ENCODE peak calls at places on chromosomes 16 and 17, in nine cellular contexts. One of them, this sample, is unnamed.

GRCh38 chr16:54432481-54433229 is 146.1 kb upstream of the IRX3 start:
- DNase-seq in Peyer's patch: no peak
- DNase-seq in A549: no peak
- DNase-seq in testis: no peak
- DNase-seq in uterus: no peak
- DNase-seq in transverse colon: no peak
- DNase-seq in stomach: no peak
- DNase-seq in prostate gland: no peak
- DNase-seq in esophagus muscularis mucosa: no peak
- DNase-seq in this sample: no peak

GRCh38 chr16:23009075-23009474 is 140.2 kb downstream of the USP31 start:
- DNase-seq in A549: no peak
- DNase-seq in esophagus muscularis mucosa: no peak
- DNase-seq in uterus: no peak
- DNase-seq in transverse colon: no peak
- DNase-seq in stomach: no peak
- DNase-seq in testis: no peak
- DNase-seq in prostate gland: no peak
- DNase-seq in Peyer's patch: no peak
- DNase-seq in this sample: no peak

GRCh38 chr16:77657016-77657415 is 65.3 kb upstream of the NUDT7 start:
- DNase-seq in prostate gland: no peak
- DNase-seq in esophagus muscularis mucosa: no peak
- DNase-seq in A549: no peak
- DNase-seq in Peyer's patch: no peak
- DNase-seq in stomach: no peak
- DNase-seq in transverse colon: no peak
- DNase-seq in testis: peak; percentile 65
- DNase-seq in uterus: no peak
- DNase-seq in this sample: no peak

GRCh38 chr16:10181196-10182162 is 749 bp downstream of the GRIN2A start:
- DNase-seq in esophagus muscularis mucosa: no peak
- DNase-seq in Peyer's patch: peak; percentile 62
- DNase-seq in uterus: peak; percentile 60
- DNase-seq in testis: peak; percentile 78
- DNase-seq in A549: peak; percentile 62
- DNase-seq in prostate gland: peak; percentile 44
- DNase-seq in transverse colon: peak; percentile 60
- DNase-seq in stomach: peak; percentile 71
- DNase-seq in this sample: peak; percentile 67

GRCh38 chr17:47844230-47844629 is 3.2 kb upstream of the SCRN2 start:
- DNase-seq in transverse colon: no peak
- DNase-seq in prostate gland: no peak
- DNase-seq in testis: no peak
- DNase-seq in A549: no peak
- DNase-seq in Peyer's patch: peak; percentile 70
- DNase-seq in esophagus muscularis mucosa: no peak
- DNase-seq in stomach: no peak
- DNase-seq in uterus: no peak
- DNase-seq in this sample: no peak

GRCh38 chr16:1532081-1532760 is 1.2 kb upstream of the TMEM204 start:
- DNase-seq in testis: peak; percentile 83
- DNase-seq in prostate gland: peak; percentile 85
- DNase-seq in stomach: peak; percentile 51
- DNase-seq in Peyer's patch: peak; percentile 66
- DNase-seq in transverse colon: peak; percentile 52
- DNase-seq in esophagus muscularis mucosa: no peak
- DNase-seq in uterus: peak; percentile 76
- DNase-seq in A549: no peak
- DNase-seq in this sample: peak; percentile 37

GRCh38 chr17:78315355-78316114 is 44.3 kb downstream of the SOCS3 start:
- DNase-seq in stomach: peak; percentile 79
- DNase-seq in testis: peak; percentile 75
- DNase-seq in Peyer's patch: peak; percentile 81
- DNase-seq in uterus: peak; percentile 86
- DNase-seq in esophagus muscularis mucosa: peak; percentile 97
- DNase-seq in transverse colon: peak; percentile 83
- DNase-seq in prostate gland: peak; percentile 56
- DNase-seq in A549: peak; percentile 99
- DNase-seq in this sample: no peak

GRCh38 chr17:65593870-65594584 is 32.6 kb upstream of the AXIN2 start:
- DNase-seq in Peyer's patch: no peak
- DNase-seq in A549: no peak
- DNase-seq in uterus: no peak
- DNase-seq in stomach: no peak
- DNase-seq in transverse colon: no peak
- DNase-seq in esophagus muscularis mucosa: no peak
- DNase-seq in testis: no peak
- DNase-seq in prostate gland: no peak
- DNase-seq in this sample: no peak

GRCh38 chr17:28949185-28950016 is 1.9 kb downstream of the PHF12 start:
- DNase-seq in prostate gland: peak; percentile 63
- DNase-seq in testis: peak; percentile 69
- DNase-seq in stomach: peak; percentile 58
- DNase-seq in A549: peak; percentile 48
- DNase-seq in uterus: peak; percentile 49
- DNase-seq in esophagus muscularis mucosa: no peak
- DNase-seq in Peyer's patch: peak; percentile 81
- DNase-seq in transverse colon: peak; percentile 67
- DNase-seq in this sample: peak; percentile 74

GRCh38 chr17:74147436-74147835 is 56.0 kb upstream of the RPL38 start:
- DNase-seq in testis: no peak
- DNase-seq in transverse colon: no peak
- DNase-seq in esophagus muscularis mucosa: peak; percentile 53
- DNase-seq in A549: no peak
- DNase-seq in stomach: no peak
- DNase-seq in uterus: no peak
- DNase-seq in Peyer's patch: no peak
- DNase-seq in prostate gland: no peak
- DNase-seq in this sample: no peak

DNA sequence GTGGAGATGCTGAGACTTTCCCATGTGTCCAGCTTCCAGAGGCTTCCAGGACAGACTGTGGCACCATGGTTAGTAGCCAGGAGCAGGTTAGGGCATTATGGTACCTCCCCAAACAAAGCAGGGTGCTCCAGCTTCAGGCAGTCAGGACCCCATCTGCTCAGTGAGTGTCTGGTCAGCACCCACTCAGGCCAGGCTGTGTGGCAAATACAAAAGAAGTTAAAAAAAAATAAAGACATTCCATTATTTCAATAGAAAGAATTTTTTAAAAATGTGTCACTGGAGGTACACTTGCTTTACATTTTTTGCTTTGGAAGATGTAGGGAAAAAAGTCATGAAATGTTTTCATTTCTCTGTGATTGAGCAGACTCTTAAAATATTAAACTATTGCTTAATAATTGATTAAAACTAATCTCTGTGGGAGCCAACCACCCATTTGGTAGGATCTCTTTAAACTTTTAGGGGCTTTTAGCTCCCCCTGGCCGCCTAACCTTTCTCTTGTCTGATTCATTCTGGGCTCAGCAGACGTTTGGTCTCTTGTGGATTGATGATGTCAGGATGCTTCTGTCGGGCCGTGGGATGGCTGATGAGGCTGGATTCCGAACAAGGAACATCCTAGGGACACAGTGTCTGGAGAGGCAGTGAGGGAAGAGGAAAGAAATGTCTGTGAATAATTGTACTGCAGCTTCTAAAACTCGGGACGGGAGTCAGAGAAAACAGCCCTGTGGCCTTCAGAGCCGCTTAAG is 28.4 kb upstream of the NPTX1 start:
- DNase-seq in esophagus muscularis mucosa: no peak
- DNase-seq in A549: peak; percentile 67
- DNase-seq in uterus: no peak
- DNase-seq in testis: no peak
- DNase-seq in stomach: no peak
- DNase-seq in Peyer's patch: no peak
- DNase-seq in transverse colon: no peak
- DNase-seq in prostate gland: no peak
- DNase-seq in this sample: no peak
- TF ChIP-seq POLR2A in esophagus muscularis mucosa: no peak
- TF ChIP-seq POLR2A in A549: no peak
- TF ChIP-seq POLR2A in uterus: no peak
- TF ChIP-seq POLR2A in testis: no peak
- TF ChIP-seq POLR2A in stomach: no peak
- TF ChIP-seq POLR2A in Peyer's patch: no peak
- TF ChIP-seq POLR2A in transverse colon: no peak
- TF ChIP-seq POLR2A in prostate gland: no peak
- TF ChIP-seq POLR2A in this sample: no peak

DNA sequence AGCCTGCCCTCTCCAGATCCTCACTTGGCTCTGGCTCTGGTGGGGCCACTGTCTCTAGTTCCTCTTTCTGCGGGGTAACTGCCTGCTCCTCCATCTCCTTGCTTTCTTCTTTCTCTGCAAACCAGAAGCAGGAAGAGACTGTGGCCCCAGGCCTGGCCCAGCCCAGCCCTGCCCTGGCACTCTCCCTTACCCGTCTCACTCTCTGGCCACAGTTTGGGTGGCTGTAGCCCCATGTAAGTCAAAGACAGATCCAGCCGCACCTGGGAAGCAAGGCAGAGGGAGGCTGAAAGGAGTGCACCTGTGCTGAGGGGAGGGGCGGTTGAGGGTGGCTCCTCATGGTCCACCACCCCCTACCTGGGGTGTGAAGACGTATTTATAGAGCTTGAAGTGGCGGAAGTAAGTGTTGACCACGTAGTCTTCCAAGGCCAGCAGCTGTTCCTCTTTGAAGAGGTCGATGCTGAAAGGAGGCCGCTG is 2.8 kb downstream of the CFAP119 start:
- DNase-seq in prostate gland: no peak
- DNase-seq in testis: no peak
- DNase-seq in esophagus muscularis mucosa: no peak
- DNase-seq in transverse colon: no peak
- DNase-seq in A549: no peak
- DNase-seq in uterus: no peak
- DNase-seq in Peyer's patch: peak; percentile 57
- DNase-seq in stomach: no peak
- DNase-seq in this sample: no peak
- H3K27ac ChIP-seq in prostate gland: no peak overlapping the region
- H3K27ac ChIP-seq in testis: no peak overlapping the region
- H3K27ac ChIP-seq in esophagus muscularis mucosa: no peak overlapping the region
- H3K27ac ChIP-seq in transverse colon: peak overlapping the region; percentile 24
- H3K27ac ChIP-seq in A549: no peak overlapping the region
- H3K27ac ChIP-seq in uterus: no peak overlapping the region
- H3K27ac ChIP-seq in Peyer's patch: no peak overlapping the region
- H3K27ac ChIP-seq in stomach: peak overlapping the region; percentile 69
- H3K27ac ChIP-seq in this sample: no peak overlapping the region

GRCh38 chr17:979539-980405 is at the start of gene NXN:
- DNase-seq in Peyer's patch: peak; percentile 93
- DNase-seq in esophagus muscularis mucosa: peak; percentile 96
- DNase-seq in stomach: peak; percentile 91
- DNase-seq in testis: peak; percentile 93
- DNase-seq in uterus: peak; percentile 89
- DNase-seq in A549: peak; percentile 65
- DNase-seq in prostate gland: peak; percentile 87
- DNase-seq in transverse colon: peak; percentile 92
- DNase-seq in this sample: peak; percentile 93
- H3K4me1 ChIP-seq in Peyer's patch: peaks cover 7% of the 10 kb centered on the region
- H3K4me1 ChIP-seq in esophagus muscularis mucosa: peaks cover 57% of the 10 kb centered on the region
- H3K4me1 ChIP-seq in stomach: peaks cover 54% of the 10 kb centered on the region
- H3K4me1 ChIP-seq in testis: peaks cover 13% of the 10 kb centered on the region
- H3K4me1 ChIP-seq in uterus: no peaks in the 10 kb centered on the region
- H3K4me1 ChIP-seq in A549: peaks cover 16% of the 10 kb centered on the region
- H3K4me1 ChIP-seq in prostate gland: peaks cover 7% of the 10 kb centered on the region
- H3K4me1 ChIP-seq in transverse colon: no peaks in the 10 kb centered on the region
- H3K4me1 ChIP-seq in this sample: no peaks in the 10 kb centered on the region

DNA sequence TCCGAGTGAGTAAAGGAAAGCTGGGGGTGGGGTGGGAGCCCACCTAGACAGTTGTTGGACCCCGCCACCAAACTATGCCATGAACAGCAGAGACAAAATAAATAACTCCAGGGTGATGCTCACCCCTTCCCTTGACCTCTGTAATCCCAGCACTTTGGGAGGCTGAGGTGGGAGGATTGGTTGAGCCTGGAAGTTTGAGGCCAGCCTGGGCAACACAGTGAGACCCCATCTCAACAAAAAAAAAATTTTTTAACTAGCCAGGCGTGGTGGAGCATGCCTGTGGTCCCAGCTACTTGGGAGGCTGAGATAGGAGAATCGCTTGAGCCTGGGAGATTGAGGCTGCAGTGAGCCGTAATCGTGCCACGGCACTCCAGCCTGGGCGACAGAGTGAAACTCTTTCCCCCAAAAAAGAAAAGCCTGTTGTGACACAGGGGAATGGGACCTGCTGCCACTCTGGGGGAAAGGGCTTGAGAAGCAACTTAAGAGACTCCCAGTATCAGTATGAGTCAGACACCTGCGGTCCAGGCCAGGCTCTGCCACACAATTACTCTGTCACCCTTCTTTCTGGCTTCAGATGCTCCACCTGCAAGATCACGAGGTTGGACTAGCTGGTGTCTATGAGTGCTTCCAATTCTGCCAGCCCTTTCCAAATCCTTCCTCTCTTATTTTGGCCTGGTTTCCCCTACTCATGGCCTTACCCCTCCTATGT is 5.0 kb downstream of the SGCA start:
- DNase-seq in transverse colon: no peak
- DNase-seq in prostate gland: no peak
- DNase-seq in stomach: no peak
- DNase-seq in Peyer's patch: no peak
- DNase-seq in uterus: no peak
- DNase-seq in esophagus muscularis mucosa: no peak
- DNase-seq in testis: no peak
- DNase-seq in A549: no peak
- DNase-seq in this sample: no peak
- TF ChIP-seq POLR2A in transverse colon: no peak
- TF ChIP-seq POLR2A in prostate gland: no peak
- TF ChIP-seq POLR2A in stomach: no peak
- TF ChIP-seq POLR2A in Peyer's patch: no peak
- TF ChIP-seq POLR2A in uterus: no peak
- TF ChIP-seq POLR2A in esophagus muscularis mucosa: no peak
- TF ChIP-seq POLR2A in testis: no peak
- TF ChIP-seq POLR2A in A549: no peak
- TF ChIP-seq POLR2A in this sample: no peak

GRCh38 chr17:39703913-39704312 is 4.0 kb downstream of the ERBB2 start:
- DNase-seq in esophagus muscularis mucosa: no peak
- DNase-seq in testis: no peak
- DNase-seq in stomach: no peak
- DNase-seq in uterus: no peak
- DNase-seq in Peyer's patch: no peak
- DNase-seq in transverse colon: no peak
- DNase-seq in A549: no peak
- DNase-seq in prostate gland: no peak
- DNase-seq in this sample: no peak
- H3K27ac ChIP-seq in esophagus muscularis mucosa: no peak overlapping the region
- H3K27ac ChIP-seq in testis: no peak overlapping the region
- H3K27ac ChIP-seq in stomach: peak overlapping the region; percentile 95
- H3K27ac ChIP-seq in uterus: no peak overlapping the region
- H3K27ac ChIP-seq in Peyer's patch: peak overlapping the region; percentile 92
- H3K27ac ChIP-seq in transverse colon: peak overlapping the region; percentile 89
- H3K27ac ChIP-seq in A549: peak overlapping the region; percentile 39
- H3K27ac ChIP-seq in prostate gland: peak overlapping the region; percentile 98
- H3K27ac ChIP-seq in this sample: peak overlapping the region; percentile 78

This sample was measured in right lobe of liver.